ENCODE peak calls at places on chromosome 16, in eight cellular contexts. F is SJSA1; E is Calu3; L is NCI-H187; N is hippocampal formation; Y is sigmoid colon; K is RCC 7860; V is stimulated activated CD4-positive, alpha-beta T cell treated with anti-CD3 and anti-CD28 coated beads, TNF-alpha, amount 100 ng/mL, for 4 hours. Q is an unnamed sample.
A peak's percentile ranks its signal among the peaks of the same experiment; 100 is the strongest.

GRCh38 chr16:22265351-22265750 is 31.9 kb upstream of the POLR3E start:
- DNase-seq in L (no peak), F (no peak), N (no peak), E (no peak), Y (no peak), K (no peak), V (no peak), Q (no peak)

GRCh38 chr16:21667575-21667974 is 3.8 kb downstream of the OTOA start:
- DNase-seq in K (no peak), V (no peak), F (no peak), Y (no peak), L (no peak), N (no peak), E (no peak), Q (no peak)

GRCh38 chr16:89993971-89994370 is 25.3 kb downstream of the DBNDD1 start:
- DNase-seq in L (no peak), F (no peak), V (no peak), K (no peak), Y (no peak), N (no peak), E (no peak), Q (no peak)

GRCh38 chr16:70751593-70751992 is 49.4 kb downstream of the VAC14 start:
- DNase-seq in L (no peak), Y (no peak), E (no peak), V (no peak), N (no peak), K (no peak), F (no peak), Q (no peak)

GRCh38 chr16:54069601-54070239 is 216.9 kb downstream of the IRX3 start:
- DNase-seq in V (no peak), Y (no peak), N (no peak), K (no peak), E (no peak), F (no peak), L (no peak), Q (no peak)

GRCh38 chr16:55471448-55472097 is 7.4 kb upstream of the MMP2 start:
- DNase-seq in K (peak; percentile 89), F (peak; percentile 81), L (no peak), V (no peak), E (no peak), Y (no peak), N (no peak), Q (peak; percentile 95)

GRCh38 chr16:10579965-10580918 is at the start of gene EMP2:
- DNase-seq in F (peak; percentile 82), V (no peak), K (peak; percentile 45), L (peak; percentile 17), E (peak; percentile 93), N (peak; percentile 9), Y (peak; percentile 93), Q (peak; percentile 55)

GRCh38 chr16:66523861-66524354 is 26.0 kb downstream of the TK2 start:
- DNase-seq in F (no peak), K (no peak), L (no peak), V (no peak), E (no peak), N (no peak), Y (no peak), Q (no peak)

GRCh38 chr16:69703638-69704037 is 22.7 kb downstream of the NQO1 start:
- DNase-seq in Y (no peak), V (no peak), L (no peak), E (no peak), K (no peak), N (no peak), F (no peak), Q (no peak)

GRCh38 chr16:11994187-11995119 is 17.9 kb downstream of the SNX29 start:
- DNase-seq in K (peak; percentile 74), Y (peak; percentile 68), N (peak; percentile 60), E (no peak), F (no peak), V (no peak), L (no peak), Q (peak; percentile 29)

GRCh38 chr16:66293207-66293735 is 73.2 kb upstream of the CDH5 start:
- DNase-seq in F (no peak), N (no peak), V (no peak), L (no peak), K (no peak), E (no peak), Y (peak; percentile 33), Q (no peak)

Q was measured in A172.